ENCODE peak calls at places on chromosomes 7 and 10, in six cellular contexts. L, Z, D, V, K and G are unnamed samples. For H3K9me3, the result is how much of the 10 kb centered on the place peaks cover.

GRCh38 chr10:93751832-93752231 is 5.9 kb upstream of the LGI1 start:
- DNase-seq in K (peak), D (no peak), Z (no peak), V (peak), L (no peak), G (no peak)

GRCh38 chr7:79452495-79453265 is 787 bp downstream of the MAGI2 start:
- DNase-seq in D (peak), Z (no peak), K (peak), V (no peak), L (peak), G (peak)

GRCh38 chr7:31981874-31982390 is 88.3 kb downstream of the PDE1C start:
- DNase-seq in D (no peak), L (no peak), Z (no peak), V (no peak), K (no peak), G (peak)

GRCh38 chr10:43126759-43127424 is 11.4 kb upstream of the CSGALNACT2 start:
- DNase-seq in Z (no peak), K (peak), L (no peak), V (peak), D (peak), G (no peak)

GRCh38 chr10:6299743-6300105 is 97.0 kb downstream of the PFKFB3 start:
- DNase-seq in L (no peak), D (no peak), K (no peak), V (no peak), Z (no peak), G (no peak)

GRCh38 chr7:2289621-2290020 is 24.6 kb downstream of the SNX8 start:
- DNase-seq in K (no peak), D (no peak), Z (no peak), V (no peak), L (no peak), G (no peak)

GRCh38 chr10:113648478-113648877 is 15.4 kb downstream of the NRAP start:
- DNase-seq in L (no peak), D (no peak), K (no peak), V (no peak), Z (no peak), G (peak)

GRCh38 chr7:144407266-144407931 is 3.9 kb upstream of the NOBOX start:
- DNase-seq in K (no peak), D (no peak), L (no peak), V (no peak), Z (no peak), G (no peak)

GRCh38 chr10:69327463-69328345 is 49.4 kb downstream of the HK1 start:
- DNase-seq in D (peak), K (peak), Z (peak), L (peak), V (peak), G (peak)

DNA sequence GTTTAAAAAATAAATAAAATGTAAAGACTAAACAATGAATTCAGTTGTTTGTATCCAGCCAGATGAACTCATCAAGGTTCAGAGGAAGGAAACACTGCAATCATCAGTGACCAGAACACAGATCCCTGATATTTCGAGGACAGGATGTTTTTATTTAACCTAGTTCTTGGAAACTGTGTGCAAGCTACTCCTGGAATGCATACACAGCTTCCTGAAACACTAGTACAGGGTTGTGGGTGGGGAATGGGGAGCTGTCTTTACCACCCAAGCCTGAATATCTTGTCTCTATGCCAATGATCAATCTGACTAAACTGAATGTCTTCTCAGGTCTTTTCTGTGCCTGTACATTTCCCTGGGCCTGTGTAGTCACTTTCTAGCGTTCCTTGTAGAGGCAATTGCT is 374.6 kb downstream of the CALN1 start:
- DNase-seq in L (no peak), D (no peak), K (no peak), V (no peak), Z (no peak), G (no peak)
- H3K9me3 ChIP-seq in L (under half), D (under half), K (under half), V (under half), Z (under half), G (under half)

DNA sequence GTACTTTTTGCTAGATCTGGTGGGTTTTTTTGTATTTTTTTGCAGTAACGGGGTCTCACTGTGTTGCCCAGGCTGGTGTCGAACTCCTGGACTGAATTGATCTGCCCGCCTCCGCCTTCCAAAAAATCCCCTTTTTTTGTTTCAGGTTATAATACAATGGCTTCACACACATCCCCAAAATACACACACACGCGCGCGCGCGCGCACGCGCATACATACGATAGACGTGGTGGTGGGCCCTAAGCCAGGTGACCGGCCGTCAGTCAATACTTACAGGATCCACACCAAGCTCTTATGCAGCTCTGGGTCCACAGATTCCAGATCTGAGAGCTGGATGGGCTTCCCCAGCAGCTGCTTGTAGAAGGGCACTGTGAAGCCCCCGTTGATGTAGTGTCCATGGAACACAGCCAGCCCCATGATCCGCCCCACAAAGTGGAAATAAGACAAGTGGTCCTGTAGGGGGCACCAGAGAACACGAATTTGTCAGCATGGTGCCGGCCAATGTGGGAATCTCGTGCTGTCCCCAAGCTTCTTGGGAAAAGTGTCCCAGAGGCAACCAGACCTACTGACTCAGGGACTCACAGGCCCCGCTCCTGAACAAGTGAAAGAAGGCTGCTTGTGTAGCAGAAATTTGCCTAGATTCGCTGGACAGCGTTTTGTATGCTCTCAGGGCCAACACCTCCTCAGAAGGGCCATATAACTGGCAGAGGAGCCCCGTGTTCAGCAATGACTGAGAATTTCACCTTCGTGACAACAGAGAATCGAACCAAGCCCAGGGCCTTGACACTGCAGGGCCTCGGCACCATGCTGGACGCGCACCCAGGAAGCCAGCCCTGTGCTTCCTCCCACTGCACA is 103.6 kb downstream of the SMURF1 start:
- DNase-seq in L (peak), Z (peak), D (peak), V (peak), K (peak), G (peak)
- H3K27ac ChIP-seq in L (peak), Z (peak), D (no peak), V (peak), K (peak), G (peak)

GRCh38 chr7:96959135-96959534 is 46.2 kb upstream of the DLX6 start:
- DNase-seq in V (no peak), L (no peak), D (no peak), K (no peak), Z (no peak), G (no peak)
- TF ChIP-seq CTCF in V (no peak), L (no peak), D (no peak), K (no peak), Z (no peak), G (no peak)

GRCh38 chr7:81330108-81330507 is 411.3 kb upstream of the SEMA3C start:
- DNase-seq in L (no peak), Z (no peak), K (no peak), D (no peak), V (no peak), G (no peak)

GRCh38 chr7:81327468-81327867 is 408.6 kb upstream of the SEMA3C start:
- DNase-seq in D (no peak), Z (no peak), K (no peak), V (no peak), L (no peak), G (no peak)

GRCh38 chr7:81331061-81332018 is 412.5 kb upstream of the SEMA3C start:
- DNase-seq in D (no peak), L (no peak), V (no peak), K (no peak), Z (no peak), G (no peak)

GRCh38 chr7:81333004-81333403 is 414.2 kb upstream of the SEMA3C start:
- DNase-seq in V (no peak), K (no peak), D (no peak), L (no peak), Z (no peak), G (no peak)

DNA sequence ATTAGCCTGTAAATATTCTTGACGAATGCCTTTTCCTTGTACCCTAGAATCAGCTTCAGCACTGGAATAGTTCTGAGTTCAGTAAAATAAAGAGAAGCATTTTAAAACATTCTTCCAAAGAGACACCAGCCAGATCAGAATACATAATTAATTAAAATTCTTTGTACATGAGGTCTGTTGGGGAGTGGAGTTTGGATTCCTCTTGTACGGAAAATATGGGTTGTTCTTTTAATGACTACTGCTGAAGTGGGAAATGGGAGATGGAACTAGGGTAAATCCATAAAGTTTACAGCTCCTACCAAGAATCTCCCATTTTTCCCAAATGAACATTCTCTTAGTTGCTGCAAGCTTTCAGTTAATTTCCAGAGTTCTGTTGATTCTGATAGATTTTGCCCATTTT is 409.0 kb upstream of the SEMA3C start:
- DNase-seq in K (no peak), V (no peak), L (no peak), D (no peak), Z (no peak), G (no peak)
- H3K9me3 ChIP-seq in K (under half), V (under half), L (under half), D (under half), Z (under half), G (under half)

GRCh38 chr10:89275383-89275782 is 23.8 kb upstream of the LIPA start:
- DNase-seq in V (no peak), L (no peak), Z (no peak), K (no peak), D (no peak), G (no peak)
- H3K27ac ChIP-seq in V (no peak), L (peak), Z (peak), K (no peak), D (no peak), G (no peak)

DNA sequence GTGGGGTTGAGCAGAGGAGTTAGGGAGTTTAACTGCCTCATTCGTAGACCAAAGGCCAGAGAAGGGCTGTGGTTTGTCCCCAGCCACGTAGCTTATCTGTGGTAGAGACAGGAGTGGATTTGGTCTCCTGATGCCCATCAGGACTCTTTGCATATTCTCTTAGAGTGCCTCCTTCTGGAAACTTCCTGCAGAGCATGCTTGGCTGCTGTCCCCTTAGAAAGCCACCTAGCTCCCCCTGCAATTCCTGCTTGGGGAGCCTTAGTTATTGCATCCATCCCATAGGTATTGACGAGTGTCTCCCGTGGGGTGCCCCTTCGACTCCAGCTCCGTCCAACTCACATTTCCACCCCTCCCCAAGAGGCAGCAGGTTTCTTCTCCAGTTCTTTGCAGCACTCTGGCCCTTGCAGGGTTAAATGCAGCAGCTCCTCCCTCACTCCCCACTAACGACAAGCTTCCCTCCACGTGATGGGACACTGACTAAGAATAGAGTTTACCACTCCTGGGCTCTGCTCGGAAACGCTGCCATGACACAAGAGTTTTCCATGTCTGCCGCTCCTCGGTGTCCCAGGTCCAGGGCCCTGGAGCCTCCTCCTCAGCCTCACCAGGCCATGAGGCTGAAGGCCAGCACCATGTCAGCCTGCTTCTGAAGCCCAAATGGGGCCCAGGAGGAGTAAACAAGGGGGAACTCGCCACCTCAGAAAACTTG is 147.8 kb upstream of the UNC5B start:
- DNase-seq in V (no peak), L (peak), D (no peak), K (no peak), Z (no peak), G (peak)
- TF ChIP-seq CTCF in V (no peak), L (no peak), D (no peak), K (peak), Z (no peak), G (peak)

GRCh38 chr10:37226524-37226923 is 101.1 kb downstream of the ANKRD30A start:
- DNase-seq in Z (no peak), D (no peak), L (no peak), V (no peak), K (no peak), G (no peak)
- H3K9me3 ChIP-seq in Z (under half), D (under half), L (under half), V (under half), K (half or more), G (under half)

GRCh38 chr7:30302656-30303311 is 18.4 kb downstream of the ZNRF2 start:
- DNase-seq in V (no peak), L (no peak), K (no peak), Z (no peak), D (no peak), G (no peak)

GRCh38 chr7:30306977-30307376 is 22.6 kb downstream of the ZNRF2 start:
- DNase-seq in V (no peak), L (no peak), D (no peak), K (no peak), Z (no peak), G (no peak)

GRCh38 chr7:30303312-30304039 is 19.1 kb downstream of the ZNRF2 start:
- DNase-seq in Z (no peak), L (no peak), D (no peak), K (no peak), V (no peak), G (no peak)

GRCh38 chr7:30304177-30304884 is 19.9 kb downstream of the ZNRF2 start:
- DNase-seq in L (no peak), D (no peak), K (no peak), Z (no peak), V (no peak), G (no peak)

GRCh38 chr7:30301751-30302150 is 17.4 kb downstream of the ZNRF2 start:
- DNase-seq in D (no peak), V (no peak), L (no peak), Z (no peak), K (no peak), G (no peak)
- H3K27ac ChIP-seq in D (no peak), V (no peak), L (no peak), Z (no peak), K (no peak), G (no peak)

GRCh38 chr7:156892821-156893706 is at the start of gene LMBR1:
- DNase-seq in D (peak), L (peak), K (peak), Z (peak), V (peak), G (peak)
- TF ChIP-seq CTCF in D (peak), L (peak), K (peak), Z (peak), V (peak), G (peak)